ENCODE peak calls at places on chromosomes 3 and 15, in four cellular contexts. One of them, this sample, is unnamed.
A peak's percentile ranks its signal among the peaks of the same experiment; 100 is the strongest.

GRCh38 chr3:134644731-134645514 is 5.9 kb downstream of the KY start:
- DNase-seq in SW480: no peak
- DNase-seq in Calu3: no peak
- DNase-seq in progenitor cell of endocrine pancreas: peak; percentile 6
- DNase-seq in this sample: no peak

GRCh38 chr15:65791335-65792129 is 561 bp downstream of the DENND4A start:
- DNase-seq in progenitor cell of endocrine pancreas: peak; percentile 48
- DNase-seq in SW480: peak; percentile 68
- DNase-seq in Calu3: peak; percentile 49
- DNase-seq in this sample: no peak

GRCh38 chr3:49629866-49630265 is 44.3 kb upstream of the APEH start:
- DNase-seq in progenitor cell of endocrine pancreas: no peak
- DNase-seq in SW480: no peak
- DNase-seq in Calu3: no peak
- DNase-seq in this sample: no peak

GRCh38 chr15:34855397-34855796 is 60.0 kb upstream of the ACTC1 start:
- DNase-seq in SW480: no peak
- DNase-seq in progenitor cell of endocrine pancreas: no peak
- DNase-seq in Calu3: no peak
- DNase-seq in this sample: no peak

GRCh38 chr3:24110051-24110450 is 165.0 kb downstream of the NR1D2 start:
- DNase-seq in SW480: no peak
- DNase-seq in progenitor cell of endocrine pancreas: no peak
- DNase-seq in Calu3: no peak
- DNase-seq in this sample: no peak

GRCh38 chr3:63945558-63946096 is 33.4 kb upstream of the SCAANT1 start:
- DNase-seq in progenitor cell of endocrine pancreas: no peak
- DNase-seq in SW480: no peak
- DNase-seq in Calu3: no peak
- DNase-seq in this sample: no peak

GRCh38 chr3:42032693-42033349 is 58.3 kb upstream of the TRAK1 start:
- DNase-seq in progenitor cell of endocrine pancreas: no peak
- DNase-seq in Calu3: no peak
- DNase-seq in SW480: peak; percentile 44
- DNase-seq in this sample: no peak

GRCh38 chr3:48271763-48272498 is 31.0 kb downstream of the ZNF589 start:
- DNase-seq in SW480: no peak
- DNase-seq in progenitor cell of endocrine pancreas: no peak
- DNase-seq in Calu3: no peak
- DNase-seq in this sample: no peak

GRCh38 chr15:69398541-69398940 is 15.6 kb upstream of the KIF23 start:
- DNase-seq in SW480: no peak
- DNase-seq in Calu3: no peak
- DNase-seq in progenitor cell of endocrine pancreas: no peak
- DNase-seq in this sample: no peak